ENCODE peak calls at places on chromosomes 4 and X, in nine cellular contexts. W, I, N, O, X, H, U, Y and G are unnamed samples.

GRCh38 chrX:68504237-68504636 is 5.4 kb downstream of the YIPF6 start:
- DNase-seq in W (peak), I (no peak), N (peak), O (no peak), X (no peak), H (no peak), U (peak), Y (no peak), G (no peak)

GRCh38 chr4:174316954-174317353 is 33.2 kb downstream of the CEP44 start:
- DNase-seq in W (no peak), I (no peak), N (no peak), O (no peak), X (no peak), H (no peak), U (peak), Y (no peak), G (no peak)

GRCh38 chr4:85722401-85722800 is 247.5 kb downstream of the ARHGAP24 start:
- DNase-seq in W (no peak), I (no peak), N (no peak), O (no peak), X (no peak), H (no peak), U (no peak), Y (no peak), G (no peak)

GRCh38 chrX:74606799-74607198 is 7.6 kb downstream of the RLIM start:
- DNase-seq in W (no peak), I (no peak), N (no peak), O (no peak), X (no peak), H (no peak), U (no peak), Y (no peak), G (no peak)

GRCh38 chr4:170674176-170674575 is 584.4 kb upstream of the AADAT start:
- DNase-seq in W (no peak), I (no peak), N (no peak), O (no peak), X (no peak), H (no peak), U (no peak), Y (no peak), G (no peak)

GRCh38 chr4:152255437-152255836 is 280.5 kb downstream of the FBXW7 start:
- DNase-seq in W (no peak), I (peak), N (peak), O (no peak), X (peak), H (no peak), U (no peak), Y (no peak), G (no peak)

GRCh38 chr4:102501176-102501634 is at the start of gene NFKB1:
- DNase-seq in W (peak), I (peak), N (peak), O (peak), X (peak), H (peak), U (peak), Y (peak), G (peak)

GRCh38 chr4:115145393-115146160 is 32.2 kb upstream of the NDST4 start:
- DNase-seq in W (no peak), I (no peak), N (no peak), O (no peak), X (no peak), H (no peak), U (no peak), Y (peak), G (peak)

GRCh38 chr4:152784490-152785195 is 4.9 kb downstream of the ARFIP1 start:
- DNase-seq in W (peak), I (no peak), N (no peak), O (peak), X (no peak), H (no peak), U (peak), Y (no peak), G (no peak)

GRCh38 chr4:76737180-76737579 is 160.8 kb downstream of the SOWAHB start:
- DNase-seq in W (no peak), I (no peak), N (no peak), O (no peak), X (no peak), H (no peak), U (no peak), Y (no peak), G (no peak)
- H3K27ac ChIP-seq in W (no peak), I (peak), N (no peak), O (no peak), X (no peak), H (no peak), U (no peak), Y (peak), G (peak)

GRCh38 chrX:114970806-114971205 is 46.6 kb downstream of the IL13RA2 start:
- DNase-seq in W (no peak), I (no peak), N (no peak), O (no peak), X (no peak), H (no peak), U (peak), Y (no peak), G (no peak)

DNA sequence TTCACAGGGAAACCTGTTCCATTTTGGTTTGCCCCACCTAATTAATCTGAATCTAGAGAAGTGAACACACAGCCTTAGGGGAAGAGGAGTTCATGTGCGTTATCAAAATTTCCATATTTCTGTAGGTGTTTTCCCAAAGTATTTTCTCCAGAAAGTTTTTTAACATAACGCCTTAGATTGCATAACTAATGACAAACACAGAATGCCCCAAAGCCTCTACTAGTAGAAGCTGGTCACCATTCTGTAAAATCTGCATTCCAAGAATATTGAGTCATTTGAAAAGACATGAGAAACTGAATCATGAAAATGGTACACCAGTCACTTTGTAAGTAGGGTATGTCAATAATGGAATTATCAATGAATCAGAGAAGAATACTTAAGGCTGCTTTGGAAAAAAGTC is 41.1 kb downstream of the IL13RA2 start:
- DNase-seq in W (peak), I (no peak), N (no peak), O (no peak), X (no peak), H (no peak), U (peak), Y (no peak), G (no peak)
- H3K27ac ChIP-seq in W (peak), I (no peak), N (no peak), O (no peak), X (no peak), H (no peak), U (no peak), Y (no peak), G (no peak)

DNA sequence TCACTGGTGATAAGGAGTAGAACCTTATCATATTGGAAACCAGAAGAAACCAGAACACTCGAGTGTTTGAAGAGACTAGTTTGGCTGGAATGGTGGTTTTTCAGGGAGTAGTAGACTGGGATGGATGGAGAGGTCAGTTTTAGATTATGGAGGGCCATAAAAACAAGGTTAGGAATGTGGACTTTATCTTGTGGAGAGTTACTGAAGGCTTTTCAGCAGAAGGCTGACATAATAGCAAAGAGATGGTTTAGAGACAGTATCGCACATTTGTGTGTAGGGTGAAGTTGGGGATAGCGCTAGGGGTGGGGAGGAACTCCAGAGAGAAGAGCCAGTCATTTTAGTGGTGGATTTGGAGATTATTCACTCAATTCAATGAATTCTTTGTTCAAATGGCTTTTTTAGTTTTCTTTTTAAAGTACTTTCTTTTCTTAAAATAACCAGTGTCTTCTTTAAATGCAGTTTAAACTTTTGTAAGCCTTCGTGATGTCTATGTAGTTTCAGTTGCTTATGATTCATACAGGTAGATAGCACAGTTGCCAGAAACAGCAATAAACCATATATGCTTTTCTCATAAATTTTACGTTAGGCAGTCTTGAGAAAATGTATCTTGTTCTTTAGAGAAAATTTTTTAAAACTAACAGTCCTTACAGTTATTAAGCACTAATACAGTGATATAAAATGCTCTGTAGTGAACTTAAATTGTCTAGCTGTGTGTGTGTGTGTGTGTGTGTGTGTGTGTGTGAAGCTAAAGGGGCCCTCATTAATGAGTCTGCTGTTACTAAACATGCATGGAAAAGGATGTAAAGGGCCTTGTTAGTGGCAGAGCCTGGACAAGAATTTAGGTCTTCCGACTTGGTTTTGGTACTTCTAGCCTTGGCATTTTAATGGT is 3.8 kb downstream of the ARHGAP10 start:
- DNase-seq in W (no peak), I (no peak), N (no peak), O (no peak), X (no peak), H (no peak), U (peak), Y (no peak), G (no peak)
- H3K27ac ChIP-seq in W (peak), I (peak), N (no peak), O (no peak), X (no peak), H (peak), U (no peak), Y (peak), G (no peak)

GRCh38 chr4:163590103-163590502 is 95.6 kb downstream of the TMA16 start:
- DNase-seq in W (no peak), I (no peak), N (no peak), O (no peak), X (no peak), H (no peak), U (no peak), Y (no peak), G (no peak)
- H3K27ac ChIP-seq in W (no peak), I (no peak), N (no peak), O (no peak), X (no peak), H (no peak), U (no peak), Y (no peak), G (no peak)

GRCh38 chr4:4839471-4839810 is 20.0 kb upstream of the MSX1 start:
- DNase-seq in W (no peak), I (no peak), N (no peak), O (no peak), X (no peak), H (no peak), U (no peak), Y (no peak), G (no peak)
- H3K27ac ChIP-seq in W (no peak), I (no peak), N (no peak), O (no peak), X (no peak), H (no peak), U (no peak), Y (no peak), G (no peak)

GRCh38 chrX:106955004-106955772 is 35.0 kb downstream of the CLDN2 start:
- DNase-seq in W (peak), I (no peak), N (no peak), O (no peak), X (no peak), H (no peak), U (peak), Y (no peak), G (no peak)
- H3K27ac ChIP-seq in W (no peak), I (no peak), N (no peak), O (no peak), X (no peak), H (no peak), U (no peak), Y (no peak), G (no peak)